ENCODE peak calls at places on chromosomes 5 and 9, in four cellular contexts. M, N, I and K are unnamed samples.
A peak's percentile ranks its signal among the peaks of the same experiment; 100 is the strongest.

GRCh38 chr9:134328341-134328840 is 2.1 kb downstream of the RXRA start:
- DNase-seq in M (no peak), N (no peak), I (no peak), K (no peak)

GRCh38 chr9:35615981-35616680 is 2.1 kb downstream of the CD72 start:
- DNase-seq in M (no peak), N (no peak), I (no peak), K (no peak)

GRCh38 chr9:84169240-84169639 is 171.3 kb downstream of the SLC28A3 start:
- DNase-seq in M (no peak), N (no peak), I (no peak), K (no peak)

GRCh38 chr9:92292338-92293074 is 991 bp downstream of the IARS1 start:
- DNase-seq in M (no peak), N (no peak), I (no peak), K (peak; percentile 2)

GRCh38 chr9:14783358-14783757 is 60.8 kb upstream of the CER1 start:
- DNase-seq in M (no peak), N (no peak), I (no peak), K (no peak)

GRCh38 chr5:179495906-179496455 is 54.4 kb upstream of the RUFY1 start:
- DNase-seq in M (no peak), N (no peak), I (no peak), K (peak; percentile 48)

GRCh38 chr9:124019771-124020519 is 8.4 kb downstream of the LHX2 start:
- DNase-seq in M (no peak), N (no peak), I (no peak), K (no peak)

GRCh38 chr5:119808024-119808423 is 178.7 kb downstream of the FAM170A start:
- DNase-seq in M (no peak), N (no peak), I (no peak), K (no peak)

GRCh38 chr9:126925876-126926275 is 11.3 kb downstream of the RALGPS1 start:
- DNase-seq in M (no peak), N (no peak), I (no peak), K (no peak)

DNA sequence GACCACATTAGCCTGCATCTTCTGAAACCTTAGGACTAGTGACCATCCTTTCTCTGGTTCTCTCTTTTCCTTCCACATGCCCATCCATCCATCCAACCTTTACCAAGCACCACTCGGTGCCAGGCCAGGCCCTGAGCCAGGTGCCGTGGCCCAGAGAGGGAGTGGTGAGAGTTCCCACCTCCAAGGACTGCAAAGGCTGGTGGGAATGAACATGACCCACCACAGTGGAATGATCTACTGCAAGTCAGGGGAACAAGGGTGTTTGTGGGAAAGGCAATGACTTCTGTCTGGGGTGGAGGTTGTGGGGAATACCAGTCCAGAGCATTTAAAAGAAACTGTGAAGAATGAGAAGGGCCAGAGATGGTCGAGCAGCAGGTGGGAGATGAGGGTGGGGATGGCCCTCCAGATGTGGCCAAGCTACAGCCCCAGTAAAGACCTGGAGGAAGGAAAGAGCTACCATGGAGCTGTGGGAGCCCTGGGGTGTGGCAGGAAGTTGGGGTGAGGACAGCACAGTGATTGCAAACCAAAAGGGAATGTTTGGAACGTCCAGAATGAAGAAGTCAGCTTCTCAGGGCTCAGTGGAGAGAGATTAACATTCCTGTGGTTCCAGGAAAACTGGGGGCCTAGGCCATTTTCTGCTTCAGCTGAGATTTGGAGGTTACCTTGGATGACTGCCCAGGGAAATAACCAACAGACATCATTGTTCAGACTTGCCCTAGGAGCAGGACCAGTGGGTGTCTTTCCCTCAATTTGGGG is 30.6 kb upstream of the CORO2A start:
- DNase-seq in M (no peak), N (no peak), I (no peak), K (no peak)
- TF ChIP-seq EP300 in M (no peak), N (no peak), I (no peak), K (no peak)

GRCh38 chr9:113993838-113994540 is 84.1 kb downstream of the AMBP start:
- DNase-seq in M (no peak), N (no peak), I (no peak), K (peak; percentile 59)
- TF ChIP-seq NRF1 in M (no peak), N (no peak), I (no peak), K (no peak)

DNA sequence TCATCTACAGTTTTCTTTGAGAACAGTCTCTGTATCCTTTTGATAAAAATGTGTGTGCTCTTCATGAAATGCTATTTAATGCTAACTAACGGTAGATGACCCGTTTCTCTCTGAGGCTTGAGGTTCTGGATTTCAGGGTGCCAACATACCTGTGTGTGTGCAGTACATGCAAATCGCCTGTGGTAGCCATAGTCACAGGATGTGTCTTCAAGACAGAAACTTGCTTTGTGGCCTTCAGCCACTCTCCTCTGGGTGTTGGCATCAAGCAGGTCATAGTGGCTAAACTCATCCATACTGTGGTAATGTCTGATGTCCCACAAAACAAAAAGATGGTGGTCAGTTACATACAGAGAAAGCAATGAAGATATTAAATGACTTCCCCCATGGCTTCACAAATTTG is 4.2 kb downstream of the LOX start:
- DNase-seq in M (no peak), N (no peak), I (no peak), K (no peak)
- H2AFZ ChIP-seq in M (no peak overlapping the region), N (no peak overlapping the region), I (no peak overlapping the region), K (no peak overlapping the region)

DNA sequence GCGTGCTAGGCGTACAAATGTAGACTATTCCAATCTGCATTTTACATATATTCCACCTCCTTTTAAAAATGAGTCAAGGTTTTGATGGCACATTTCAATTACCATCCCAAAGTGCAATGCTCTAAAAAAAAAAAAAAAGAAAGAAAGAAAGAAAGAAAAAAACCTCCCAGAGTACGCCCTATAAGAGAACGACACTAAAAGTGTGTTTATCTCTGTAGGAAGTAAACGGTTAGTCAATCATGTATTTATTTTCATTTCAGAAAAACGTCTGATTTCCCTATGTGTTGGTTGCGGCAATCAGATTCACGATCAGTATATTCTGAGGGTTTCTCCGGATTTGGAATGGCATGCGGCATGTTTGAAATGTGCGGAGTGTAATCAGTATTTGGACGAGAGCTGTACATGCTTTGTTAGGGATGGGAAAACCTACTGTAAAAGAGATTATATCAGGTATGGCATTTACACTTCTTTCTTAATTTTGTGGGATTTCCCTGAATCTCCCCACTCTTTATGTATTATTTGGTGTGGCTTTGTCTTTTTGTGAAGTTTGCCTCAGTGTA is 1.1 kb downstream of the ISL1 start:
- DNase-seq in M (no peak), N (no peak), I (no peak), K (peak; percentile 15)
- TF ChIP-seq EP300 in M (no peak), N (no peak), I (no peak), K (no peak)

GRCh38 chr9:90988318-90988717 is 186.7 kb downstream of the SYK start:
- DNase-seq in M (no peak), N (no peak), I (no peak), K (no peak)
- TF ChIP-seq NRF1 in M (no peak), N (no peak), I (no peak), K (no peak)

GRCh38 chr5:33238826-33239670 is 201.7 kb upstream of the TARS1 start:
- DNase-seq in M (no peak), N (no peak), I (no peak), K (no peak)

GRCh38 chr5:33237471-33237870 is 203.3 kb upstream of the TARS1 start:
- DNase-seq in M (no peak), N (no peak), I (no peak), K (no peak)

GRCh38 chr5:33233013-33233463 is 207.7 kb upstream of the TARS1 start:
- DNase-seq in M (no peak), N (no peak), I (no peak), K (no peak)

GRCh38 chr5:33235304-33235703 is 205.5 kb upstream of the TARS1 start:
- DNase-seq in M (no peak), N (no peak), I (no peak), K (no peak)

GRCh38 chr5:33235824-33236223 is 204.9 kb upstream of the TARS1 start:
- DNase-seq in M (no peak), N (no peak), I (peak; percentile 15), K (no peak)
- H2AFZ ChIP-seq in M (no peak overlapping the region), N (no peak overlapping the region), I (peak overlapping the region; percentile 1), K (peak overlapping the region; percentile 25)

GRCh38 chr5:52864884-52865283 is 77.2 kb downstream of the ITGA1 start:
- DNase-seq in M (no peak), N (no peak), I (no peak), K (no peak)
- TF ChIP-seq EP300 in M (no peak), N (no peak), I (no peak), K (no peak)

DNA sequence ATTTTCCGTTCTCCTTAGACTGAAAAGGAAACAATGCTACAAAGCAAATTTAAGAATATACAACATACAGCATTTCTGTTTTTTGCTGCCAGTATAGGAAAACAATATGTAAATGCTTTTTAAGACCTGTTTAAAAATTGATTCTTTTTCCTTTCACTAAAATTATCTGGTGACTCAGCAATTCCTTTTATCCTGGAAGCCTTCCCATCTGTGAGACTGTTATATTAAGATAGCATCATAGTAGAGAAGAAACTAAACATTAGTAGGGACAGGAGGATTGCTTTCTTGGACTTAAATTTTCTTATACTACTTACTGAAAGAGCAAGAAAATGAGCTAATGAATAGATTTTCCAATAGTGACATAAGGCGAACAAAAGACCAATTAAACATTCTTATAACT is 30.0 kb upstream of the GPR21 start:
- DNase-seq in M (peak; percentile 32), N (no peak), I (no peak), K (no peak)
- TF ChIP-seq NRF1 in M (no peak), N (no peak), I (no peak), K (no peak)